ENCODE peak calls at places on chromosomes 3 and 15, in seven cellular contexts. L is CD8-positive, alpha-beta memory T cell; H is fibroblast of lung; R is brain microvascular endothelial cell; P is iPS DF 6.9; T is AG10803; C is choroid plexus epithelial cell. O is an unnamed sample.
A peak's percentile ranks its signal among the peaks of the same experiment; 100 is the strongest.

GRCh38 chr3:169528289-169528688 is 135.2 kb downstream of the MECOM start:
- DNase-seq in L (no peak), H (peak; percentile 49), R (no peak), P (no peak), T (no peak), C (peak; percentile 28), O (peak; percentile 70)

GRCh38 chr3:191502583-191502982 is 41.6 kb downstream of the PYDC2 start:
- DNase-seq in L (no peak), H (no peak), R (no peak), P (peak; percentile 11), T (no peak), C (peak; percentile 3), O (no peak)

GRCh38 chr15:100570282-100570681 is 31.7 kb downstream of the LINS1 start:
- DNase-seq in L (no peak), H (no peak), R (no peak), P (no peak), T (peak; percentile 6), C (peak; percentile 19), O (peak; percentile 25)

GRCh38 chr3:57810048-57810447 is 53.9 kb downstream of the SLMAP start:
- DNase-seq in L (no peak), H (no peak), R (no peak), P (no peak), T (no peak), C (no peak), O (no peak)

GRCh38 chr15:100383302-100384107 is 41.7 kb upstream of the ADAMTS17 start:
- DNase-seq in L (peak; percentile 9), H (peak; percentile 1), R (peak; percentile 9), P (no peak), T (no peak), C (peak; percentile 42), O (peak; percentile 54)

GRCh38 chr3:29581311-29581710 is 300.4 kb downstream of the RBMS3 start:
- DNase-seq in L (no peak), H (no peak), R (no peak), P (no peak), T (peak; percentile 44), C (no peak), O (no peak)

GRCh38 chr3:36907911-36908646 is 36.8 kb downstream of the TRANK1 start:
- DNase-seq in L (peak; percentile 67), H (peak; percentile 84), R (peak; percentile 52), P (no peak), T (peak; percentile 44), C (peak; percentile 85), O (peak; percentile 80)

GRCh38 chr3:63508305-63508704 is 144.2 kb upstream of the SNTN start:
- DNase-seq in L (no peak), H (no peak), R (no peak), P (no peak), T (no peak), C (no peak), O (no peak)

GRCh38 chr3:37861540-37862051 is at the start of gene CTDSPL:
- DNase-seq in L (no peak), H (peak; percentile 59), R (no peak), P (no peak), T (peak; percentile 53), C (peak; percentile 63), O (peak; percentile 41)

GRCh38 chr3:67384790-67385397 is 269.5 kb downstream of the SUCLG2 start:
- DNase-seq in L (peak; percentile 6), H (peak; percentile 57), R (peak; percentile 24), P (peak; percentile 43), T (peak; percentile 32), C (peak; percentile 78), O (peak; percentile 64)

GRCh38 chr3:65639444-65639843 is 399.3 kb downstream of the MAGI1 start:
- DNase-seq in L (no peak), H (no peak), R (no peak), P (no peak), T (no peak), C (no peak), O (no peak)

GRCh38 chr3:153221748-153222162 is 59.7 kb downstream of the RAP2B start:
- DNase-seq in L (peak; percentile 67), H (peak; percentile 80), R (peak; percentile 100), P (no peak), T (peak; percentile 97), C (peak; percentile 99), O (peak; percentile 98)

GRCh38 chr15:42360535-42361112 is 1.3 kb downstream of the CAPN3 start:
- DNase-seq in L (no peak), H (no peak), R (no peak), P (no peak), T (no peak), C (no peak), O (no peak)

GRCh38 chr15:42363487-42363886 is 4.2 kb downstream of the CAPN3 start:
- DNase-seq in L (no peak), H (no peak), R (no peak), P (no peak), T (no peak), C (no peak), O (no peak)

GRCh38 chr15:42358141-42358540 is 1.2 kb upstream of the CAPN3 start:
- DNase-seq in L (no peak), H (no peak), R (no peak), P (no peak), T (no peak), C (no peak), O (no peak)

GRCh38 chr15:42359249-42359648 is at the start of gene CAPN3:
- DNase-seq in L (no peak), H (no peak), R (no peak), P (no peak), T (no peak), C (no peak), O (no peak)

GRCh38 chr15:42359990-42360389 is 689 bp downstream of the CAPN3 start:
- DNase-seq in L (no peak), H (no peak), R (no peak), P (no peak), T (no peak), C (no peak), O (no peak)
- H3K4me3 ChIP-seq in L (no peak overlapping the region), H (no peak overlapping the region), R (no peak overlapping the region), P (no peak overlapping the region), T (no peak overlapping the region), C (no peak overlapping the region), O (no peak overlapping the region)

DNA sequence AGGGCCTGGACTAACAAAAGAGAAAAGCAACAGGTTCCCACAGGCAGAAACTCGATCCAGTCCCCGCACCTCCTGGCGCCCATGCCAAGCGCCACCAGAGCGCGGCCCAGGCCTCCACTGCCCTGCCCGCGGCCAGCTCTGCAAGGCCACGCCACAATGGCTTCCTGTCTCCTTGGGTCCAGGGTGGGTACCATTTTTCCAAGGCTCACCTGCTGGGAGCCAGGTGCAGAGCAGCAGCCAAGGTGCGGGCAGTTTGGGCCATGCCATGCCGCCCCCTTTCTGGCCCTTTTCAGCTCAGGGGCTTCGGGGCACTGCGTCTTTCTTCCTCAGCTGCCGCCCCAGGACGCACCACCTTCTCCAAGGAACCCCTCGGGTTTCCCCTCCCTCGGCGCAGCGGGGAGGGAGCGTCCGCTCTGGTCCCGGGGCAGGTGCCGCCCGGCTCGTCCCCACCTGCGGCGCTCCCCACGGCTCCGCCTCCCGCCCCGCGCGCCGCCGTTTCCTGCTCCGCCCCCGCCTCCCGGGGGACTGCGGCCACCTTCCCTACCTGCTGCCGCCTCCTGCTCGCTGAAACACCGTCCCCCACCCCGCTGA is at the start of gene ILDR1:
- DNase-seq in L (no peak), H (no peak), R (no peak), P (no peak), T (no peak), C (no peak), O (no peak)
- H3K4me3 ChIP-seq in L (no peak within 1 kb of the TSS), H (no peak within 1 kb of the TSS), R (no peak within 1 kb of the TSS), P (peak within 1 kb of the TSS; percentile 80), T (no peak within 1 kb of the TSS), C (no peak within 1 kb of the TSS), O (no peak within 1 kb of the TSS)

DNA sequence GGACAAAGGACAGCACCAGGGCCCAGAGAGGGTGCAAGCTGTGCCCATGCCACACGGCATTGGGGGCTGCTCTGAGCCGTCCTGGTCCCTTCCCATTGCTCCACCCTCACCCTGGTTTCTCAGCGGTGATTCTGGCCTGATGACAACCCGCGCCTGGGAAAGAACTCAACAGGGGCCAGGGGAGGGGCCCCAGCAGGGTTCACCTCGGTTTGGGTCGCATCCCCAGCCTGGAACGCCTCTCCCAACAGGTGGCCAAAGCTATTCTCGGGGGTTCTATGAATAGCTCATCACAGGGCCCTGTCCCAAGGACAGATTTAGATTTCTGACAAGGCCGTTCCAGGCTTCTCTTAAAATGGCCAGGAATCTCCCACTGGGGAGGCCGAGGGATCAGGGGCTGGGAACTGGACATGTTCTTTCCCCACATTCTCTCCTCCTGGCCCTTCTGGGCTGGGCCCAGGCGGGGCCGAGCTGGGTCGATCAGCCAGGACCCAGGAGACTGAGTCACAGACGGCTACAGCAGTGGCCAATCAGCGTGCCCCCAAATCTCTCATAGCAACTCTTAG is 17.9 kb downstream of the GRIP2 start:
- DNase-seq in L (no peak), H (no peak), R (no peak), P (no peak), T (no peak), C (no peak), O (no peak)
- H3K4me3 ChIP-seq in L (no peak overlapping the region), H (no peak overlapping the region), R (no peak overlapping the region), P (no peak overlapping the region), T (no peak overlapping the region), C (no peak overlapping the region), O (no peak overlapping the region)

GRCh38 chr3:84961492-84962255 is 2.9 kb downstream of the CADM2 start:
- DNase-seq in L (no peak), H (no peak), R (no peak), P (no peak), T (no peak), C (no peak), O (no peak)
- H3K4me3 ChIP-seq in L (no peak overlapping the region), H (no peak overlapping the region), R (no peak overlapping the region), P (peak overlapping the region; percentile 68), T (no peak overlapping the region), C (peak overlapping the region; percentile 22), O (no peak overlapping the region)

GRCh38 chr15:90952901-90953677 is 1.6 kb upstream of the RCCD1 start:
- DNase-seq in L (no peak), H (no peak), R (no peak), P (no peak), T (no peak), C (no peak), O (no peak)

GRCh38 chr15:90955911-90956310 is 1.2 kb downstream of the RCCD1 start:
- DNase-seq in L (no peak), H (no peak), R (no peak), P (no peak), T (no peak), C (no peak), O (no peak)

GRCh38 chr15:90954712-90955671 is at the start of gene RCCD1:
- DNase-seq in L (peak; percentile 88), H (peak; percentile 94), R (peak; percentile 93), P (no peak), T (peak; percentile 93), C (peak; percentile 96), O (peak; percentile 95)

GRCh38 chr15:90956551-90957104 is 1.9 kb downstream of the RCCD1 start:
- DNase-seq in L (peak; percentile 63), H (peak; percentile 71), R (peak; percentile 45), P (no peak), T (peak; percentile 65), C (peak; percentile 76), O (peak; percentile 72)

GRCh38 chr15:90953947-90954711 is 555 bp upstream of the RCCD1 start:
- DNase-seq in L (no peak), H (no peak), R (no peak), P (no peak), T (no peak), C (no peak), O (no peak)
- H3K4me3 ChIP-seq in L (peak overlapping the region; percentile 64), H (no peak overlapping the region), R (no peak overlapping the region), P (no peak overlapping the region), T (peak overlapping the region; percentile 92), C (peak overlapping the region; percentile 94), O (no peak overlapping the region)

GRCh38 chr15:37109952-37110630 is 9.7 kb upstream of the MEIS2 start:
- DNase-seq in L (no peak), H (peak; percentile 34), R (no peak), P (no peak), T (no peak), C (no peak), O (peak; percentile 47)
- H3K4me3 ChIP-seq in L (no peak overlapping the region), H (no peak overlapping the region), R (peak overlapping the region; percentile 32), P (peak overlapping the region; percentile 16), T (peak overlapping the region; percentile 62), C (no peak overlapping the region), O (peak overlapping the region; percentile 40)